ENCODE peak calls at places on chromosomes 7 and 10, in seven cellular contexts. X, E, C, H, I, O and B are unnamed samples.

GRCh38 chr7:3780525-3780924 is 479.5 kb downstream of the SDK1 start:
- DNase-seq in X (no peak), E (no peak), C (no peak), H (no peak), I (no peak), O (no peak), B (no peak)

GRCh38 chr10:66215005-66215404 is 710.8 kb upstream of the LRRTM3 start:
- DNase-seq in X (no peak), E (no peak), C (peak; percentile 8), H (no peak), I (no peak), O (no peak), B (no peak)

GRCh38 chr7:73738220-73738611 is 386 bp downstream of the ABHD11 start:
- DNase-seq in X (peak; percentile 77), E (peak; percentile 54), C (peak; percentile 58), H (peak; percentile 46), I (peak; percentile 48), O (peak; percentile 57), B (peak; percentile 55)

GRCh38 chr7:139743967-139744767 is 33.6 kb downstream of the HIPK2 start:
- DNase-seq in X (no peak), E (peak; percentile 21), C (no peak), H (no peak), I (no peak), O (no peak), B (peak; percentile 48)

GRCh38 chr7:51080622-51081269 is 235.9 kb downstream of the COBL start:
- DNase-seq in X (no peak), E (no peak), C (no peak), H (no peak), I (no peak), O (no peak), B (no peak)

GRCh38 chr7:73829921-73830617 is 727 bp upstream of the CLDN4 start:
- DNase-seq in X (no peak), E (no peak), C (no peak), H (no peak), I (no peak), O (no peak), B (no peak)

GRCh38 chr7:81501220-81501619 is 268.6 kb downstream of the HGF start:
- DNase-seq in X (no peak), E (peak; percentile 46), C (peak; percentile 72), H (no peak), I (peak; percentile 63), O (no peak), B (peak; percentile 80)

GRCh38 chr7:144759653-144760052 is 76.2 kb downstream of the TPK1 start:
- DNase-seq in X (no peak), E (no peak), C (no peak), H (no peak), I (no peak), O (no peak), B (no peak)

GRCh38 chr7:69932034-69932628 is 333.9 kb downstream of the AUTS2 start:
- DNase-seq in X (no peak), E (no peak), C (peak; percentile 8), H (no peak), I (no peak), O (no peak), B (peak; percentile 63)

GRCh38 chr7:84112771-84113170 is 81.8 kb downstream of the SEMA3A start:
- DNase-seq in X (no peak), E (no peak), C (peak; percentile 15), H (no peak), I (no peak), O (no peak), B (peak; percentile 76)

GRCh38 chr10:96047004-96047649 is 3.7 kb downstream of the CCNJ start:
- DNase-seq in X (no peak), E (peak; percentile 15), C (no peak), H (no peak), I (no peak), O (no peak), B (no peak)

GRCh38 chr7:55641273-55641691 is 69.0 kb upstream of the VOPP1 start:
- DNase-seq in X (no peak), E (peak; percentile 84), C (peak; percentile 75), H (no peak), I (peak; percentile 77), O (peak; percentile 36), B (peak; percentile 95)

GRCh38 chr10:118373786-118374185 is 31.7 kb upstream of the FAM204A start:
- DNase-seq in X (no peak), E (peak; percentile 70), C (peak; percentile 88), H (no peak), I (peak; percentile 92), O (no peak), B (peak; percentile 45)

GRCh38 chr7:16743207-16743606 is 10.3 kb upstream of the TSPAN13 start:
- DNase-seq in X (no peak), E (peak; percentile 49), C (peak; percentile 66), H (no peak), I (peak; percentile 76), O (no peak), B (peak; percentile 31)

GRCh38 chr10:132918617-132919373 is 23.6 kb downstream of the CFAP46 start:
- DNase-seq in X (peak; percentile 55), E (no peak), C (no peak), H (no peak), I (no peak), O (no peak), B (no peak)

GRCh38 chr7:15476101-15476918 is 85.5 kb downstream of the AGMO start:
- DNase-seq in X (no peak), E (no peak), C (no peak), H (no peak), I (no peak), O (no peak), B (peak; percentile 39)

GRCh38 chr7:139727151-139727705 is 50.6 kb downstream of the HIPK2 start:
- DNase-seq in X (no peak), E (peak; percentile 57), C (peak; percentile 49), H (no peak), I (peak; percentile 87), O (no peak), B (peak; percentile 53)